ENCODE peak calls at places on chromosomes 2 and 18, in four cellular contexts. N is GM12865, E is cardiac muscle cell, B is heart right ventricle. P is an unnamed sample.
A peak's percentile ranks its signal among the peaks of the same experiment; 100 is the strongest.

GRCh38 chr18:7414459-7414858 is 152.7 kb upstream of the PTPRM start:
- DNase-seq in N (no peak), B (no peak), E (peak; percentile 60), P (peak; percentile 12)

GRCh38 chr2:70380621-70381020 is 78.8 kb upstream of the FAM136A start:
- DNase-seq in E (no peak), B (no peak), N (no peak), P (no peak)

GRCh38 chr2:172072279-172072678 is 13.0 kb upstream of the DLX1 start:
- DNase-seq in N (no peak), B (no peak), E (no peak), P (no peak)

GRCh38 chr2:157559061-157559460 is 69.6 kb downstream of the ACVR1C start:
- DNase-seq in B (no peak), E (no peak), N (no peak), P (no peak)

GRCh38 chr2:8144785-8145184 is 537.1 kb upstream of the ID2 start:
- DNase-seq in E (peak; percentile 53), N (no peak), B (no peak), P (no peak)

GRCh38 chr2:174341995-174342571 is 7.3 kb downstream of the SP9 start:
- DNase-seq in N (no peak), E (no peak), B (no peak), P (peak; percentile 10)

GRCh38 chr2:10091182-10091932 is 11.1 kb upstream of the CYS1 start:
- DNase-seq in B (no peak), N (no peak), E (no peak), P (no peak)

GRCh38 chr18:44687421-44687820 is 6.7 kb downstream of the SETBP1 start:
- DNase-seq in E (no peak), N (no peak), B (no peak), P (no peak)

GRCh38 chr2:171587567-171587966 is 65.3 kb downstream of the CYBRD1 start:
- DNase-seq in N (no peak), B (no peak), E (peak; percentile 16), P (no peak)

GRCh38 chr2:38533757-38534545 is 68.8 kb downstream of the HNRNPLL start:
- DNase-seq in E (no peak), N (no peak), B (no peak), P (no peak)

GRCh38 chr2:120208381-120209353 is 14.5 kb downstream of the TMEM185B start:
- DNase-seq in N (no peak), B (no peak), E (no peak), P (no peak)

GRCh38 chr2:202375006-202375610 is 1.0 kb upstream of the BMPR2 start:
- DNase-seq in N (peak; percentile 64), E (peak; percentile 93), B (peak; percentile 87), P (peak; percentile 81)

GRCh38 chr2:96213379-96213778 is 4.8 kb upstream of the STARD7 start:
- DNase-seq in E (no peak), B (no peak), N (no peak), P (no peak)

GRCh38 chr2:106876699-106877098 is 9.3 kb downstream of the ST6GAL2 start:
- DNase-seq in B (no peak), E (no peak), N (no peak), P (no peak)

GRCh38 chr2:37414470-37414949 is 70.1 kb downstream of the QPCT start:
- DNase-seq in N (peak; percentile 79), E (peak; percentile 81), B (no peak), P (peak; percentile 67)

GRCh38 chr2:162197095-162197825 is 45.2 kb upstream of the GCG start:
- DNase-seq in N (no peak), B (no peak), E (peak; percentile 34), P (no peak)

GRCh38 chr18:73691118-73691517 is 456.5 kb downstream of the FBXO15 start:
- DNase-seq in N (no peak), E (peak; percentile 63), B (no peak), P (no peak)

GRCh38 chr2:162768646-162769045 is 69.9 kb downstream of the KCNH7 start:
- DNase-seq in E (no peak), B (no peak), N (no peak), P (no peak)

GRCh38 chr2:74893332-74893731 is 59.4 kb downstream of the HK2 start:
- DNase-seq in B (no peak), N (no peak), E (peak; percentile 83), P (no peak)

GRCh38 chr2:229810786-229811185 is 96.4 kb upstream of the DNER start:
- DNase-seq in N (no peak), B (no peak), E (no peak), P (no peak)

GRCh38 chr2:189648846-189649529 is 12.3 kb upstream of the ASNSD1 start:
- DNase-seq in E (peak; percentile 70), B (no peak), N (no peak), P (no peak)

GRCh38 chr2:219002395-219003266 is 9.4 kb upstream of the CRYBA2 start:
- DNase-seq in E (peak; percentile 43), B (no peak), N (peak; percentile 21), P (peak; percentile 89)

GRCh38 chr2:156430236-156430977 is 5.8 kb upstream of the GPD2 start:
- DNase-seq in E (no peak), B (no peak), N (no peak), P (no peak)

GRCh38 chr2:171163261-171163660 is 2.6 kb upstream of the TLK1 start:
- DNase-seq in B (no peak), N (peak; percentile 57), E (no peak), P (no peak)

GRCh38 chr2:17976871-17977746 is 98.6 kb downstream of the KCNS3 start:
- DNase-seq in E (peak; percentile 87), N (no peak), B (peak; percentile 10), P (peak; percentile 14)

GRCh38 chr18:29313312-29313711 is 1136.4 kb upstream of the CDH2 start:
- DNase-seq in B (no peak), N (no peak), E (no peak), P (no peak)

GRCh38 chr2:96361751-96362150 is 26.2 kb downstream of the NCAPH start:
- DNase-seq in E (no peak), B (no peak), N (no peak), P (no peak)

GRCh38 chr18:8293184-8293583 is 316.1 kb upstream of the RAB12 start:
- DNase-seq in E (no peak), N (no peak), B (no peak), P (no peak)

GRCh38 chr2:58739033-58739432 is 497.9 kb upstream of the FANCL start:
- DNase-seq in B (no peak), N (no peak), E (no peak), P (no peak)

GRCh38 chr2:25534455-25534854 is 138.9 kb downstream of the DTNB start:
- DNase-seq in B (no peak), E (no peak), N (no peak), P (no peak)